ENCODE peak calls at places on chromosomes 5 and 9, in eight cellular contexts. P, F, L, U, C, Z, X and N are unnamed samples.

GRCh38 chr5:180175015-180175431 is 34.0 kb downstream of the RASGEF1C start:
- DNase-seq in P (no peak), F (no peak), L (no peak), U (no peak), C (no peak), Z (no peak), X (no peak), N (no peak)

GRCh38 chr5:142684508-142685031 is 1.3 kb downstream of the FGF1 start:
- DNase-seq in P (peak), F (no peak), L (no peak), U (no peak), C (no peak), Z (no peak), X (no peak), N (no peak)

GRCh38 chr5:10857333-10857723 is 96.3 kb upstream of the DAP start:
- DNase-seq in P (no peak), F (no peak), L (no peak), U (no peak), C (no peak), Z (no peak), X (no peak), N (no peak)

GRCh38 chr5:131532016-131532640 is 102.9 kb downstream of the RAPGEF6 start:
- DNase-seq in P (no peak), F (no peak), L (no peak), U (no peak), C (no peak), Z (no peak), X (no peak), N (peak)

GRCh38 chr9:135088348-135088978 is 995 bp downstream of the OLFM1 start:
- DNase-seq in P (peak), F (no peak), L (no peak), U (no peak), C (no peak), Z (no peak), X (no peak), N (no peak)

GRCh38 chr5:137462816-137463520 is 36.2 kb downstream of the SPOCK1 start:
- DNase-seq in P (no peak), F (no peak), L (no peak), U (no peak), C (no peak), Z (no peak), X (no peak), N (peak)

GRCh38 chr9:121963542-121963995 is 129.5 kb downstream of the TTLL11 start:
- DNase-seq in P (no peak), F (no peak), L (no peak), U (no peak), C (peak), Z (no peak), X (no peak), N (peak)

GRCh38 chr9:79134654-79135053 is 437.1 kb upstream of the TLE4 start:
- DNase-seq in P (peak), F (no peak), L (no peak), U (no peak), C (peak), Z (peak), X (no peak), N (no peak)

GRCh38 chr5:142330444-142330843 is 5.6 kb upstream of the SPRY4 start:
- DNase-seq in P (no peak), F (no peak), L (no peak), U (no peak), C (no peak), Z (no peak), X (no peak), N (no peak)

GRCh38 chr5:6681682-6682081 is 31.6 kb upstream of the TENT4A start:
- DNase-seq in P (no peak), F (no peak), L (no peak), U (no peak), C (no peak), Z (no peak), X (no peak), N (no peak)

GRCh38 chr9:3912817-3913216 is 387.0 kb upstream of the RFX3 start:
- DNase-seq in P (no peak), F (no peak), L (no peak), U (no peak), C (no peak), Z (no peak), X (peak), N (no peak)

GRCh38 chr5:107604990-107605389 is 65.7 kb downstream of the EFNA5 start:
- DNase-seq in P (peak), F (no peak), L (no peak), U (no peak), C (no peak), Z (peak), X (no peak), N (peak)

GRCh38 chr5:123209163-123210013 is 120.3 kb downstream of the PRDM6 start:
- DNase-seq in P (no peak), F (no peak), L (no peak), U (no peak), C (peak), Z (peak), X (peak), N (peak)

GRCh38 chr5:145925353-145925752 is 11.0 kb upstream of the SH3RF2 start:
- DNase-seq in P (peak), F (no peak), L (no peak), U (no peak), C (peak), Z (no peak), X (peak), N (peak)

GRCh38 chr5:151799407-151799806 is 27.7 kb downstream of the G3BP1 start:
- DNase-seq in P (no peak), F (no peak), L (no peak), U (no peak), C (peak), Z (no peak), X (no peak), N (peak)

GRCh38 chr5:89668821-89669220 is 740.7 kb downstream of the CETN3 start:
- DNase-seq in P (no peak), F (no peak), L (no peak), U (no peak), C (no peak), Z (no peak), X (no peak), N (no peak)

GRCh38 chr9:135103001-135103446 is 15.6 kb downstream of the OLFM1 start:
- DNase-seq in P (no peak), F (no peak), L (no peak), U (peak), C (no peak), Z (no peak), X (no peak), N (no peak)

GRCh38 chr5:72268260-72268659 is 51.8 kb downstream of the MRPS27 start:
- DNase-seq in P (no peak), F (no peak), L (no peak), U (no peak), C (no peak), Z (no peak), X (no peak), N (no peak)

GRCh38 chr5:37037840-37038239 is 161.3 kb downstream of the NIPBL start:
- DNase-seq in P (no peak), F (no peak), L (no peak), U (no peak), C (no peak), Z (no peak), X (no peak), N (no peak)

DNA sequence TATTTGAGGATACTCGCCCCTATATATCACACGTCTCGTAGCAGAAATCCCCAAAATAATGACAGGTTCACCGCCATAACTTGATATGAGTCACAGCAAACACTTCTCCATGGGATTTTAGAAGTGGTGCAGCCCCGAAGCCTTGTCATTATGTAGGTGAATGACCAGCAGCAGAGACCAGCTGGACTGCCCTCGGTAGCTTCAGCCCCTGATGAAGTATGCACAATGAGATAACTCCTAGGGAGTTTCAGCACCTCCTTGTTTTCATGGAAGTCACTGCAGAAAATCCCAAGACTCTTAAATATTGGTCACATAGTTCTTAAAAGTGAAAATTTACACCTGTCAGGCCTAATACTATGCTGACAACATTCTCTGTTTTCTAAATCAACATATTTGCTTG is 1.9 kb downstream of the CTNND2 start:
- DNase-seq in P (no peak), F (no peak), L (no peak), U (no peak), C (no peak), Z (no peak), X (no peak), N (no peak)
- H3K4me3 ChIP-seq in P (peak), F (peak), L (no peak), U (no peak), C (no peak), Z (no peak), X (no peak), N (no peak)

GRCh38 chr9:78127271-78128225 is 95.9 kb upstream of the GNAQ start:
- DNase-seq in P (no peak), F (no peak), L (no peak), U (no peak), C (no peak), Z (no peak), X (no peak), N (no peak)
- TF ChIP-seq CTCF in P (no peak), F (no peak), L (no peak), U (no peak), C (no peak), Z (no peak), X (no peak), N (no peak)

DNA sequence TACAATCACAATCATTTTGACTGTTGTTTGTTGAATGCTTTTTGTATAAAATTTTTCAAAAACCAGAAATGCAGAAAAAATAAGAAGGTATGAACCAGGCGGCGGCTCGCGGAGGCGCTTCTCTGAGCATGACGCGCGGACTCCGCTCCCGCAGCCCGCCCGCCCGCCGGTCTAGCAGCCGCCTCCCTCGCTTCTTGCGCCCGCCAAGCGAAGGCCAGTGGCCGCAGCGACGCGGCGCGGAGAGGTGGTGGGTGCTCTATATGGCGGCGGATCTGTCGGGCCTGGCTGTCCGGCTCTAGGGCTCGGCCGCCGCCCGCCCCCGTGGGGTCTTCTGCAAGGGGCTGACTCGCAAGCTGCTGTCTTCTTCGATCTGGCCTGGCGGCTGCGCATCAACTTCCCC is 93.8 kb downstream of the ANKRD18A start:
- DNase-seq in P (peak), F (no peak), L (no peak), U (no peak), C (no peak), Z (no peak), X (no peak), N (no peak)
- H3K4me3 ChIP-seq in P (no peak), F (no peak), L (no peak), U (no peak), C (no peak), Z (no peak), X (no peak), N (no peak)

GRCh38 chr5:111463304-111463703 is 49.0 kb downstream of the STARD4 start:
- DNase-seq in P (peak), F (no peak), L (no peak), U (no peak), C (no peak), Z (no peak), X (no peak), N (no peak)

GRCh38 chr5:111461934-111462333 is 50.4 kb downstream of the STARD4 start:
- DNase-seq in P (peak), F (no peak), L (no peak), U (no peak), C (no peak), Z (peak), X (no peak), N (no peak)

DNA sequence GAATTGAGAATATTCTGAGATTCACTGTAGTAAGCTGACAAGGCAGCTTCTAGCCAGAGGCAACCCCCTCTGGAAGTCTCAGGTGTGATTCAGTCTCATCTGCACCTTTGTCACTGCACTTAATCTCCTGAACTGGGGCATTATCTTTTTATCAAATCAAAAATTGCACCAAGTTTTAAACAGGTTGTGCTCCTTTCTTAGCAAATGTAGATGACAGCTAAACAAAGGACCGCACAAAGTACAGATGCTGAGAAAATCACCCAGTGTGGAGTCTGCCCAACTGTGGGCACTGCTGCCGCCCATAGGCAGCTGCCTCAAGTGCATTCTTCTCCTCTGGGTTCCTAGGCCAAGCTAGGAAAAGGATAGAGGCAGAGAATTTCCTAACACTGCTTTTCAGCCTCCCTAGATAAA is 51.1 kb downstream of the STARD4 start:
- DNase-seq in P (peak), F (no peak), L (no peak), U (no peak), C (peak), Z (no peak), X (no peak), N (peak)
- TF ChIP-seq CTCF in P (peak), F (peak), L (peak), U (no peak), C (peak), Z (no peak), X (peak), N (peak)

DNA sequence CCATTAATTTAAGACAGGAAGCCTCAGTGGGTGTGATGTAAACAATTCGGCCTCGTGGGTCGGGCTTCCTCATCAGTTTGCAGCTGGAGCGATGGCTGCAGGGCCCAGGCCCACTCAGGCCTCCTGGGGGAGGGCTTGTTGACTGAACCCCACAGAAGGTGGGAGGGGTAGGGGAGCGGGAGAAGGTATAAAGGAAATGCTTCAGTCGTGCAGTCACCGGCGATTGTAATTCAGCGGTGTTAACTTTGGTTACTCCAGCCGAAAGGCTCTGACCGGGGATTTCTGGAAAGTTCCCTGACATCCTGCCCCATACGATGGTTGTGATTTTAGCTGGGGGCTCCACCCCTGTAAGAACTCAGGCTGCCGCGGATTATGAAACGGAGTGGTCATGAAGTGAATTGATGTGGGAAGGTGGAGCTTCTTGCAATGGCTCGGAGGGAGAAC is 215.3 kb downstream of the PDZD2 start:
- DNase-seq in P (peak), F (peak), L (peak), U (no peak), C (peak), Z (no peak), X (peak), N (peak)
- H3K4me3 ChIP-seq in P (peak), F (peak), L (peak), U (peak), C (peak), Z (no peak), X (peak), N (no peak)

GRCh38 chr9:30935730-30936129 is 1448.7 kb upstream of the ACO1 start:
- DNase-seq in P (no peak), F (no peak), L (no peak), U (no peak), C (no peak), Z (no peak), X (no peak), N (no peak)
- TF ChIP-seq CTCF in P (no peak), F (no peak), L (no peak), U (no peak), C (no peak), Z (no peak), X (no peak), N (no peak)